ENCODE peak calls at places on chromosomes 2 and 18, in six cellular contexts. S is CD8-positive, alpha-beta memory T cell; X is endodermal cell; G is iPS DF 6.9; E is A549; J is BE2C. R is an unnamed sample.

GRCh38 chr2:199838399-199838798 is 12.6 kb downstream of the FTCDNL1 start:
- DNase-seq in S (no peak), X (no peak), G (no peak), E (no peak), J (no peak), R (no peak)

GRCh38 chr18:8705941-8706544 is 687 bp downstream of the MTCL1 start:
- DNase-seq in S (peak), X (peak), G (no peak), E (no peak), J (no peak), R (peak)

GRCh38 chr2:128228894-128229293 is 89.8 kb downstream of the HS6ST1 start:
- DNase-seq in S (no peak), X (no peak), G (no peak), E (no peak), J (no peak), R (no peak)

GRCh38 chr2:179751184-179751809 is 110.1 kb downstream of the ZNF385B start:
- DNase-seq in S (no peak), X (no peak), G (no peak), E (peak), J (no peak), R (no peak)

GRCh38 chr2:32135409-32135808 is 30.3 kb upstream of the SLC30A6 start:
- DNase-seq in S (no peak), X (no peak), G (no peak), E (peak), J (no peak), R (peak)

GRCh38 chr18:45802814-45803492 is 22.5 kb upstream of the SIGLEC15 start:
- DNase-seq in S (no peak), X (no peak), G (no peak), E (peak), J (no peak), R (peak)

GRCh38 chr2:233853883-233854240 is 473 bp downstream of the HJURP start:
- DNase-seq in S (no peak), X (no peak), G (no peak), E (no peak), J (no peak), R (no peak)

GRCh38 chr18:49174478-49174877 is 223.7 kb upstream of the SMAD7 start:
- DNase-seq in S (no peak), X (no peak), G (no peak), E (no peak), J (no peak), R (peak)

GRCh38 chr2:112482309-112483046 is 522 bp downstream of the TTL start:
- DNase-seq in S (peak), X (peak), G (no peak), E (peak), J (peak), R (peak)

GRCh38 chr18:23738575-23738974 is 49.3 kb downstream of the LAMA3 start:
- DNase-seq in S (no peak), X (peak), G (no peak), E (no peak), J (no peak), R (no peak)

GRCh38 chr18:64019922-64020756 is 50.3 kb downstream of the SERPINB8 start:
- DNase-seq in S (no peak), X (no peak), G (no peak), E (no peak), J (no peak), R (no peak)

GRCh38 chr2:169778421-169778820 is 20.2 kb upstream of the SSB start:
- DNase-seq in S (no peak), X (no peak), G (no peak), E (no peak), J (no peak), R (no peak)

GRCh38 chr2:11744631-11745394 is 1.6 kb upstream of the LPIN1 start:
- DNase-seq in S (no peak), X (peak), G (no peak), E (peak), J (peak), R (peak)

GRCh38 chr18:31931163-31931885 is 11.6 kb downstream of the TRAPPC8 start:
- DNase-seq in S (no peak), X (no peak), G (no peak), E (no peak), J (peak), R (no peak)

GRCh38 chr2:98458207-98458606 is 13.5 kb downstream of the INPP4A start:
- DNase-seq in S (no peak), X (no peak), G (no peak), E (peak), J (no peak), R (no peak)

GRCh38 chr2:203751886-203752285 is 45.4 kb downstream of the CD28 start:
- DNase-seq in S (no peak), X (no peak), G (no peak), E (no peak), J (no peak), R (no peak)

GRCh38 chr2:85257359-85258193 is 70.2 kb downstream of the TGOLN2 start:
- DNase-seq in S (no peak), X (no peak), G (no peak), E (no peak), J (no peak), R (no peak)

GRCh38 chr2:233113114-233113452 is 52.9 kb downstream of the INPP5D start:
- DNase-seq in S (no peak), X (no peak), G (no peak), E (no peak), J (no peak), R (no peak)

GRCh38 chr2:48414980-48415764 is 114.8 kb upstream of the STON1 start:
- DNase-seq in S (no peak), X (peak), G (no peak), E (no peak), J (peak), R (no peak)

GRCh38 chr2:203565076-203565475 is 30.0 kb upstream of the RAPH1 start:
- DNase-seq in S (no peak), X (no peak), G (no peak), E (no peak), J (no peak), R (no peak)

GRCh38 chr2:229586012-229586411 is 128.3 kb downstream of the DNER start:
- DNase-seq in S (no peak), X (no peak), G (no peak), E (no peak), J (no peak), R (no peak)

GRCh38 chr2:37633838-37634237 is 37.6 kb downstream of the CDC42EP3 start:
- DNase-seq in S (no peak), X (no peak), G (no peak), E (no peak), J (no peak), R (no peak)
- H3K4me3 ChIP-seq in S (no peak), X (no peak), G (no peak), E (no peak), J (no peak), R (no peak)

DNA sequence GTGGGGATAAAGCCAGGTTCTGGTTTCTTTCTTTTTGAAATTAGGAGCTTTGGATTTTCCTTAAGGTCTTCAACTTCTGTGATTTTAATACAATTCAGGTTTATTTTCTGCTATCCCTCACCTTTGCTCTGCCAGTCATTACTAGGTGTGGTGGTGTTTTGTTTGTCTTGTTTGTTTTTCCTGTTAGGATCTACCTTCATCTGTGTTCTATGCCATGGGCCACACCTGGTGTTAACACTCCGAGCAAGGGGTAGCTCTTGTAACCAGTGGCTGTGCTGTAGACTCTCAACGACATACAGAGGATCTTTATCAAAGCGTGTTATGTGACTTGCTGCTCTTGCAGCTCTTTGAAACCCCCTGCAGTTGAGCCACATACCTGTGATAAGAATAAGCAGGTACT is 38.6 kb downstream of the MGAT5 start:
- DNase-seq in S (no peak), X (peak), G (no peak), E (no peak), J (no peak), R (no peak)
- H3K4me3 ChIP-seq in S (no peak), X (no peak), G (no peak), E (no peak), J (no peak), R (no peak)

GRCh38 chr2:226418521-226418920 is 381.1 kb downstream of the IRS1 start:
- DNase-seq in S (no peak), X (no peak), G (no peak), E (no peak), J (no peak), R (peak)
- H3K4me3 ChIP-seq in S (no peak), X (no peak), G (no peak), E (no peak), J (no peak), R (no peak)

GRCh38 chr2:68907232-68907922 is 36.2 kb upstream of the BMP10 start:
- DNase-seq in S (no peak), X (no peak), G (no peak), E (no peak), J (no peak), R (no peak)

GRCh38 chr2:68911246-68911645 is 40.0 kb upstream of the BMP10 start:
- DNase-seq in S (no peak), X (no peak), G (no peak), E (no peak), J (no peak), R (no peak)

GRCh38 chr2:68907923-68908253 is 36.7 kb upstream of the BMP10 start:
- DNase-seq in S (no peak), X (no peak), G (no peak), E (no peak), J (no peak), R (no peak)

GRCh38 chr2:68909793-68910674 is 38.8 kb upstream of the BMP10 start:
- DNase-seq in S (peak), X (peak), G (peak), E (peak), J (peak), R (peak)

GRCh38 chr2:68908392-68908970 is 37.3 kb upstream of the BMP10 start:
- DNase-seq in S (peak), X (peak), G (peak), E (peak), J (no peak), R (peak)
- H3K4me3 ChIP-seq in S (peak), X (no peak), G (no peak), E (no peak), J (no peak), R (no peak)

GRCh38 chr18:12862874-12863482 is 21.1 kb downstream of the PTPN2 start:
- DNase-seq in S (no peak), X (peak), G (no peak), E (no peak), J (no peak), R (no peak)

GRCh38 chr18:12862467-12862866 is 21.6 kb downstream of the PTPN2 start:
- DNase-seq in S (no peak), X (peak), G (no peak), E (no peak), J (no peak), R (no peak)

GRCh38 chr18:12863687-12864086 is 20.4 kb downstream of the PTPN2 start:
- DNase-seq in S (no peak), X (no peak), G (no peak), E (no peak), J (no peak), R (no peak)

GRCh38 chr18:12860530-12860929 is 23.5 kb downstream of the PTPN2 start:
- DNase-seq in S (no peak), X (no peak), G (no peak), E (no peak), J (no peak), R (no peak)

DNA sequence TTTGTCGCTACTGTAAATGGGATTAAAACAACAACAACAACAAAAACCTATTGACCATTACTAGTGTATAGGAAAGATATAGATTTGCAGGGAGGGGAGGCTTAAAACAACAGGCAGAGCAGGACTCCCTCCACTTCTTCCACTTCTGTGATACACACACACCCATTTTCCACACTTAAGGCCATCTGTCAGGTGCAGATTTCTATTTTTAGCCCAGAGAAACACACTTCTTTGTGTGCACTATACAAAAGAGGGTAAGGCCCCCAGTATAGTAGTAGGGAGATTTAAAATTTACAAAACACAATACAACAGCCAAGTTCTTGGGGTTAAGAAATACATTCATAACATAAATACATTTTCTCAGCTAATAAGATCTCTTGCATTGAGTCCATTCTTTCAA is 22.4 kb downstream of the PTPN2 start:
- DNase-seq in S (no peak), X (no peak), G (no peak), E (no peak), J (no peak), R (no peak)
- H3K4me3 ChIP-seq in S (no peak), X (no peak), G (no peak), E (no peak), J (no peak), R (no peak)

GRCh38 chr2:64228923-64229322 is 84.7 kb upstream of the PELI1 start:
- DNase-seq in S (no peak), X (no peak), G (no peak), E (no peak), J (no peak), R (no peak)
- H3K4me3 ChIP-seq in S (peak), X (peak), G (no peak), E (no peak), J (peak), R (no peak)

GRCh38 chr18:56112013-56112749 is 524.2 kb upstream of the TCF4 start:
- DNase-seq in S (no peak), X (no peak), G (no peak), E (no peak), J (no peak), R (no peak)
- H3K4me3 ChIP-seq in S (no peak), X (no peak), G (no peak), E (no peak), J (no peak), R (no peak)

DNA sequence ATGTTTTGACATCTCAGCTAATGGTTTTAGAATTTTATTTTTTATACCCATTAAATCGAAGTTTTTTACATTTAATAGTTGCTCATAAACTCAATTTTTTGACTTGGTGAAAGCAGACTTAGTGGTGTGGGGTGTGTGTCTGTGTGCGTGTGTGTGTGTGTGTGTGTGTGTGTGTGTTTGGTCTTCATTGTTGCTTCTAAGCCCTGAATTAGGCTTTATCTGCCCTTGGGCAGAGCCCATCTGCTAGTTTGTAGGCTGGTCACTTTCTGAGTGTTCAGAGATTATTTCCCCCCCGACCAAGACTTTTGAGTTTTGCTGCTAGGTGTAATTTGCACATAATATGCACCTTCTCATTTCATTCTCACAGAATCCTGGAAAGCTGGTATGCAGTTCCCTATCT is 14.3 kb downstream of the PAX3 start:
- DNase-seq in S (no peak), X (peak), G (no peak), E (no peak), J (no peak), R (no peak)
- H3K4me3 ChIP-seq in S (no peak), X (no peak), G (no peak), E (no peak), J (no peak), R (no peak)

DNA sequence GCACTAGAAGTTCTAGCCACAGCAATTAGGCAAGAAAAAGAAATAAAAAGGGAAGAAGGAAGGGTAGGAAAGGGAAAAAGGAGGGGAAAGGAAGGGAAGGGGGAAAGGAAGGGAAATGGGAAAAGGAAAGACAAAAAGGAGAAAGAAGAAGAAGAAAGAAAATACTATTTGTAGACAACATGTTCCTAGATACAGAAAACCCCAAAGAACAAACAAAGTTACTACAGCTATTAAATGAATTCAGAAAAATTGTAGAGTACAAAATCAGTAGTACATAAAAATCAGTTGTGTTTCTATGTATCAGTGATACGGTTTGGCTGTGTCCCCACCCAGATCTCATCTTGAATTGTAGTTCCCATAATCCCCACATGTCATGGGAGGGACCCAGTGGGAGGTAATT is 52.3 kb downstream of the RPE start:
- DNase-seq in S (no peak), X (no peak), G (no peak), E (no peak), J (no peak), R (no peak)
- H3K4me3 ChIP-seq in S (no peak), X (no peak), G (no peak), E (no peak), J (no peak), R (no peak)

GRCh38 chr2:70919672-70920366 is 15.9 kb upstream of the ATP6V1B1 start:
- DNase-seq in S (peak), X (peak), G (no peak), E (peak), J (peak), R (peak)
- H3K4me3 ChIP-seq in S (no peak), X (no peak), G (no peak), E (no peak), J (no peak), R (no peak)

R was measured in MG63.